ENCODE peak calls at places on chromosomes 4 and X, in four cellular contexts. One of them, this sample, is unnamed.

GRCh38 chrX:30973784-30974427 is 84.9 kb upstream of the TAB3 start:
- DNase-seq in left lobe of liver: no peak
- DNase-seq in activated T-cell treated with anti-CD3 and anti-CD28 coated beads for 1 hour: no peak
- DNase-seq in A549: no peak
- DNase-seq in this sample: no peak

GRCh38 chrX:47690175-47690574 is 31.2 kb upstream of the UXT start:
- DNase-seq in left lobe of liver: no peak
- DNase-seq in activated T-cell treated with anti-CD3 and anti-CD28 coated beads for 1 hour: no peak
- DNase-seq in A549: no peak
- DNase-seq in this sample: peak; percentile 1

GRCh38 chr4:182133033-182133432 is 110.2 kb upstream of the TENM3 start:
- DNase-seq in left lobe of liver: no peak
- DNase-seq in A549: no peak
- DNase-seq in activated T-cell treated with anti-CD3 and anti-CD28 coated beads for 1 hour: no peak
- DNase-seq in this sample: no peak

GRCh38 chrX:68830486-68831404 is 1.9 kb downstream of the EFNB1 start:
- DNase-seq in left lobe of liver: peak; percentile 35
- DNase-seq in activated T-cell treated with anti-CD3 and anti-CD28 coated beads for 1 hour: no peak
- DNase-seq in A549: no peak
- DNase-seq in this sample: no peak

GRCh38 chr4:82561745-82562552 is at the start of gene TMEM150C:
- DNase-seq in A549: peak; percentile 45
- DNase-seq in left lobe of liver: peak; percentile 58
- DNase-seq in activated T-cell treated with anti-CD3 and anti-CD28 coated beads for 1 hour: no peak
- DNase-seq in this sample: peak; percentile 30

GRCh38 chr4:128776794-128777216 is 32.7 kb upstream of the JADE1 start:
- DNase-seq in activated T-cell treated with anti-CD3 and anti-CD28 coated beads for 1 hour: no peak
- DNase-seq in A549: peak; percentile 64
- DNase-seq in left lobe of liver: no peak
- DNase-seq in this sample: peak; percentile 73

GRCh38 chr4:79325864-79326328 is at the start of gene NAA11:
- DNase-seq in A549: no peak
- DNase-seq in activated T-cell treated with anti-CD3 and anti-CD28 coated beads for 1 hour: no peak
- DNase-seq in left lobe of liver: no peak
- DNase-seq in this sample: no peak

GRCh38 chr4:68361146-68361589 is 11.3 kb upstream of the YTHDC1 start:
- DNase-seq in activated T-cell treated with anti-CD3 and anti-CD28 coated beads for 1 hour: no peak
- DNase-seq in A549: no peak
- DNase-seq in left lobe of liver: no peak
- DNase-seq in this sample: no peak

GRCh38 chr4:81392164-81392563 is 79.5 kb downstream of the RASGEF1B start:
- DNase-seq in A549: no peak
- DNase-seq in activated T-cell treated with anti-CD3 and anti-CD28 coated beads for 1 hour: no peak
- DNase-seq in left lobe of liver: no peak
- DNase-seq in this sample: no peak

GRCh38 chrX:1164322-1165288 is 47.8 kb downstream of the CRLF2 start:
- DNase-seq in left lobe of liver: no peak
- DNase-seq in activated T-cell treated with anti-CD3 and anti-CD28 coated beads for 1 hour: no peak
- DNase-seq in A549: peak; percentile 38
- DNase-seq in this sample: no peak

GRCh38 chr4:85952518-85952917 is 407.3 kb downstream of the MAPK10 start:
- DNase-seq in activated T-cell treated with anti-CD3 and anti-CD28 coated beads for 1 hour: no peak
- DNase-seq in left lobe of liver: no peak
- DNase-seq in A549: no peak
- DNase-seq in this sample: no peak

GRCh38 chr4:3470244-3471097 is 7.4 kb downstream of the DOK7 start:
- DNase-seq in activated T-cell treated with anti-CD3 and anti-CD28 coated beads for 1 hour: no peak
- DNase-seq in left lobe of liver: no peak
- DNase-seq in A549: no peak
- DNase-seq in this sample: no peak

GRCh38 chrX:45986971-45987370 is 558.2 kb downstream of the ZNF674 start:
- DNase-seq in A549: peak; percentile 1
- DNase-seq in left lobe of liver: no peak
- DNase-seq in activated T-cell treated with anti-CD3 and anti-CD28 coated beads for 1 hour: no peak
- DNase-seq in this sample: peak; percentile 1

GRCh38 chrX:130523460-130524394 is 121.9 kb downstream of the RBMX2 start:
- DNase-seq in left lobe of liver: no peak
- DNase-seq in A549: no peak
- DNase-seq in activated T-cell treated with anti-CD3 and anti-CD28 coated beads for 1 hour: no peak
- DNase-seq in this sample: no peak

GRCh38 chr4:71338846-71339593 is at the start of gene SLC4A4:
- DNase-seq in A549: no peak
- DNase-seq in activated T-cell treated with anti-CD3 and anti-CD28 coated beads for 1 hour: no peak
- DNase-seq in left lobe of liver: no peak
- DNase-seq in this sample: no peak

GRCh38 chr4:117429061-117429460 is 343.7 kb upstream of the TRAM1L1 start:
- DNase-seq in left lobe of liver: no peak
- DNase-seq in A549: no peak
- DNase-seq in activated T-cell treated with anti-CD3 and anti-CD28 coated beads for 1 hour: no peak
- DNase-seq in this sample: no peak

GRCh38 chr4:128060130-128060619 is 937 bp upstream of the LARP1B start:
- DNase-seq in A549: no peak
- DNase-seq in activated T-cell treated with anti-CD3 and anti-CD28 coated beads for 1 hour: no peak
- DNase-seq in left lobe of liver: no peak
- DNase-seq in this sample: no peak

GRCh38 chr4:5747746-5748365 is 36.9 kb downstream of the EVC start:
- DNase-seq in left lobe of liver: no peak
- DNase-seq in activated T-cell treated with anti-CD3 and anti-CD28 coated beads for 1 hour: no peak
- DNase-seq in A549: no peak
- DNase-seq in this sample: no peak

GRCh38 chrX:153953342-153953830 is 8.9 kb upstream of the RENBP start:
- DNase-seq in A549: peak; percentile 68
- DNase-seq in activated T-cell treated with anti-CD3 and anti-CD28 coated beads for 1 hour: peak; percentile 64
- DNase-seq in left lobe of liver: no peak
- DNase-seq in this sample: peak; percentile 35

GRCh38 chr4:10998826-10999225 is 314.3 kb upstream of the CLNK start:
- DNase-seq in A549: no peak
- DNase-seq in left lobe of liver: no peak
- DNase-seq in activated T-cell treated with anti-CD3 and anti-CD28 coated beads for 1 hour: no peak
- DNase-seq in this sample: no peak